ENCODE peak calls at places on chromosomes 1 and 21, in ten cellular contexts. M, Y, E, J, U, N, V, R, Z and H are unnamed samples.

GRCh38 chr1:83627045-83627444 is 371.9 kb downstream of the TTLL7 start:
- DNase-seq in Y (no peak), J (no peak), E (no peak), Z (no peak), U (no peak), V (no peak), R (no peak), M (no peak), N (no peak), H (no peak)

GRCh38 chr1:244897476-244898254 is 33.3 kb upstream of the HNRNPU start:
- DNase-seq in N (no peak), Y (no peak), J (no peak), M (no peak), R (no peak), U (no peak), Z (no peak), V (no peak), E (no peak), H (no peak)

GRCh38 chr1:14334336-14335176 is 263.9 kb upstream of the KAZN start:
- DNase-seq in J (no peak), V (peak), E (no peak), R (no peak), N (no peak), Y (no peak), M (no peak), U (no peak), Z (no peak), H (no peak)

GRCh38 chr1:201461783-201462441 is 7.1 kb downstream of the PHLDA3 start:
- DNase-seq in Y (no peak), Z (no peak), J (peak), R (peak), E (peak), U (no peak), V (peak), N (peak), M (no peak), H (no peak)

GRCh38 chr1:221543529-221544120 is 198.3 kb downstream of the DUSP10 start:
- DNase-seq in R (no peak), U (no peak), Y (no peak), E (no peak), J (no peak), N (no peak), M (no peak), V (peak), Z (peak), H (no peak)

GRCh38 chr1:89973481-89974127 is 21.3 kb upstream of the ZNF326 start:
- DNase-seq in Y (no peak), E (no peak), U (no peak), M (no peak), J (no peak), N (no peak), R (no peak), V (no peak), Z (no peak), H (no peak)

GRCh38 chr21:36452281-36452680 is 27.6 kb downstream of the CLDN14 start:
- DNase-seq in R (no peak), U (no peak), Z (no peak), E (no peak), M (no peak), N (no peak), J (no peak), V (no peak), Y (no peak), H (no peak)

GRCh38 chr1:2373551-2374259 is 17.6 kb downstream of the MORN1 start:
- DNase-seq in V (no peak), Y (no peak), E (no peak), N (peak), R (no peak), U (no peak), J (no peak), Z (no peak), M (no peak), H (no peak)

GRCh38 chr1:16215882-16216753 is 3.7 kb upstream of the ARHGEF19 start:
- DNase-seq in V (peak), U (peak), Y (peak), Z (peak), R (peak), E (peak), J (peak), M (peak), N (peak), H (peak)

GRCh38 chr1:227728059-227728891 is 6.8 kb downstream of the JMJD4 start:
- DNase-seq in M (peak), J (peak), E (peak), V (peak), U (peak), Z (peak), R (peak), N (peak), Y (peak), H (peak)

GRCh38 chr21:17089121-17089520 is 423.7 kb upstream of the CXADR start:
- DNase-seq in N (no peak), M (no peak), J (no peak), V (no peak), E (no peak), Y (no peak), Z (no peak), U (no peak), R (no peak), H (no peak)

GRCh38 chr1:246492611-246493245 is 14.4 kb downstream of the SMYD3 start:
- DNase-seq in V (peak), N (no peak), Z (peak), J (peak), Y (peak), E (peak), U (no peak), M (no peak), R (peak), H (peak)

GRCh38 chr1:226373376-226373775 is 34.5 kb downstream of the PARP1 start:
- DNase-seq in N (no peak), J (no peak), E (no peak), U (no peak), V (no peak), M (no peak), Y (no peak), R (no peak), Z (no peak), H (no peak)

GRCh38 chr1:31985430-31985829 is 28.2 kb upstream of the KHDRBS1 start:
- DNase-seq in U (no peak), M (no peak), V (no peak), R (no peak), J (no peak), Y (no peak), E (no peak), N (no peak), Z (peak), H (no peak)

GRCh38 chr1:184905601-184906322 is 68.5 kb downstream of the NIBAN1 start:
- DNase-seq in R (no peak), Z (no peak), J (no peak), E (no peak), N (no peak), Y (no peak), V (no peak), M (no peak), U (no peak), H (no peak)

GRCh38 chr1:100835866-100836842 is 58.5 kb downstream of the EXTL2 start:
- DNase-seq in E (no peak), Z (no peak), V (peak), M (no peak), R (no peak), Y (no peak), N (no peak), U (no peak), J (no peak), H (no peak)

GRCh38 chr1:219537182-219537581 is 75.7 kb downstream of the ZC3H11B start:
- DNase-seq in U (no peak), N (no peak), R (no peak), J (no peak), Z (no peak), V (no peak), E (no peak), Y (no peak), M (no peak), H (no peak)

GRCh38 chr1:31031330-31032143 is 34.0 kb downstream of the PUM1 start:
- DNase-seq in V (no peak), J (no peak), N (no peak), R (no peak), Z (no peak), E (no peak), Y (no peak), M (no peak), U (no peak), H (no peak)

GRCh38 chr1:79845951-79846350 is 839.4 kb upstream of the ADGRL4 start:
- DNase-seq in M (no peak), J (no peak), E (no peak), Y (no peak), Z (no peak), R (no peak), N (no peak), V (peak), U (no peak), H (no peak)

GRCh38 chr1:113416515-113416914 is 26.2 kb downstream of the MAGI3 start:
- DNase-seq in N (no peak), E (no peak), M (no peak), U (no peak), V (no peak), Y (no peak), R (no peak), J (no peak), Z (no peak), H (no peak)

GRCh38 chr1:186210258-186210657 is 164.8 kb downstream of the TPR start:
- DNase-seq in J (no peak), M (no peak), N (no peak), Y (no peak), E (no peak), Z (no peak), R (no peak), V (no peak), U (no peak), H (no peak)

GRCh38 chr1:205630241-205630640 is 1.6 kb downstream of the ELK4 start:
- DNase-seq in U (no peak), M (no peak), R (no peak), Z (no peak), J (no peak), V (peak), Y (no peak), N (no peak), E (no peak), H (no peak)

GRCh38 chr1:170661646-170662411 is 2.1 kb upstream of the PRRX1 start:
- DNase-seq in R (peak), V (peak), N (no peak), Y (peak), U (no peak), J (no peak), Z (no peak), E (peak), M (no peak), H (no peak)

GRCh38 chr1:25875154-25875855 is at the start of gene PAQR7:
- DNase-seq in U (peak), Z (peak), V (peak), N (peak), M (peak), R (peak), E (peak), J (peak), Y (peak), H (peak)

GRCh38 chr1:220952941-220953340 is 73.7 kb downstream of the HLX start:
- DNase-seq in U (no peak), E (no peak), R (no peak), Z (no peak), Y (no peak), N (no peak), M (no peak), J (no peak), V (no peak), H (no peak)

GRCh38 chr1:1079408-1080121 is 5.5 kb upstream of the RNF223 start:
- DNase-seq in R (peak), J (peak), Z (peak), E (peak), M (peak), Y (peak), N (peak), V (peak), U (peak), H (no peak)

GRCh38 chr1:244672961-244673695 is 20.2 kb downstream of the DESI2 start:
- DNase-seq in U (no peak), R (no peak), Y (peak), Z (no peak), J (peak), V (peak), E (peak), M (no peak), N (no peak), H (no peak)

GRCh38 chr1:18302788-18303413 is 177.8 kb upstream of the KLHDC7A start:
- DNase-seq in J (no peak), R (no peak), Z (peak), E (no peak), M (no peak), N (no peak), Y (no peak), U (no peak), V (no peak), H (peak)

GRCh38 chr1:66521736-66522365 is 12.1 kb upstream of the SGIP1 start:
- DNase-seq in R (no peak), V (peak), E (no peak), M (no peak), Y (no peak), J (no peak), Z (no peak), U (no peak), N (no peak), H (no peak)

GRCh38 chr1:11740258-11741192 is 4.6 kb downstream of the AGTRAP start:
- DNase-seq in Y (no peak), U (no peak), Z (no peak), N (no peak), M (no peak), R (no peak), V (no peak), E (no peak), J (no peak), H (no peak)

GRCh38 chr1:234208791-234209190 is 164.5 kb upstream of the COA6 start:
- DNase-seq in R (no peak), N (no peak), Y (no peak), V (peak), M (no peak), J (no peak), E (no peak), Z (no peak), U (no peak), H (no peak)

GRCh38 chr1:13792429-13792828 is 92.4 kb downstream of the PRDM2 start:
- DNase-seq in R (no peak), N (no peak), J (no peak), M (no peak), Z (no peak), V (peak), U (no peak), Y (no peak), E (no peak), H (no peak)

GRCh38 chr1:236774926-236775325 is 20.2 kb upstream of the MTR start:
- DNase-seq in R (no peak), J (no peak), Z (no peak), N (no peak), M (no peak), U (no peak), E (no peak), Y (peak), V (peak), H (no peak)

GRCh38 chr1:88697503-88697902 is 13.4 kb downstream of the PKN2 start:
- DNase-seq in R (no peak), J (no peak), V (no peak), E (no peak), U (no peak), Y (no peak), M (no peak), N (no peak), Z (no peak), H (no peak)

GRCh38 chr21:40067751-40068150 is 200.5 kb downstream of the PCP4 start:
- DNase-seq in M (no peak), U (no peak), R (no peak), E (no peak), V (no peak), N (no peak), Z (no peak), Y (no peak), J (no peak), H (no peak)

DNA sequence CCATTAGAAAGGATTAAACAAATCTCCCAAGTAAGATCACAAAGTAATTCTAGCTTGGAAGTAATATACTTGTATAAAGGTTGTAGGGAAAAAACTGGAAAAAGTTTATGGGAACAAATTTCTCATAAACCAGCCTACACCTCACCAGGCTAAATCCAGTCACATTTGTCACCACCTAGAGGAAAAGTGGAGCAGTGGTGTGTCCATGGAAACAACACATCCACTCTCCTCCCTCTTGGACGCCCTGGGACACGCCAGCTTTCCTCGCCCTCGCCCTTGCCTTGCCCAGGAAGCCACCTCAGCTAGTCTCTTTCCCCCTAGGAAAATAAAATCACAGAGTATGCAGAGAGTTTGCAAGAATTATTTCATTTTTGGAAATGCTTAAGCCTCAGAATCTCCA is 2.2 kb downstream of the PALMD start:
- DNase-seq in E (peak), U (no peak), Y (no peak), V (no peak), J (peak), Z (no peak), M (no peak), N (peak), R (peak), H (no peak)
- TF ChIP-seq CTCF in E (peak), U (no peak), Y (no peak), V (peak), J (peak), Z (no peak), M (no peak), N (peak), R (peak), H (peak)

DNA sequence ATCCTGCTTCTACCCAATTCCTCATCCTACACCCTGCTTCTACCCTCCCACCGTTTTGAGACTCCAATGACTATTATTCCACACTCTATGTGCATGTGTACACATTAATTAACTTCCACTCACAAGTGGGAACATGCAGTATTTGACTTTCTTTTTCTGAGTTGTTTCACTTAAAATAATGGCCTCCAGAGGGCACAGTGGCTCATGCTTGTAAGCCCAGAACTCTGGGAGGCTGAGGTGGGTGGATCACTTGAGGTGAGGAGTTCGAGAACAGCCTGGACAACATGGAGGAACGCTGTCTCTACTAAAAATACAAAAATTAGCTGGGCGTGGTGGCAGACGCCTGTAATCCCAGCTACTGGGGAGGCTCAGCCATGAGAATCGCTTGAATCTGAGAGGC is 464.8 kb downstream of the PTBP2 start:
- DNase-seq in Z (no peak), Y (no peak), N (no peak), R (no peak), U (no peak), V (peak), J (no peak), E (no peak), M (no peak), H (no peak)
- TF ChIP-seq CTCF in Z (peak), Y (peak), N (no peak), R (no peak), U (peak), V (peak), J (peak), E (no peak), M (no peak), H (peak)

DNA sequence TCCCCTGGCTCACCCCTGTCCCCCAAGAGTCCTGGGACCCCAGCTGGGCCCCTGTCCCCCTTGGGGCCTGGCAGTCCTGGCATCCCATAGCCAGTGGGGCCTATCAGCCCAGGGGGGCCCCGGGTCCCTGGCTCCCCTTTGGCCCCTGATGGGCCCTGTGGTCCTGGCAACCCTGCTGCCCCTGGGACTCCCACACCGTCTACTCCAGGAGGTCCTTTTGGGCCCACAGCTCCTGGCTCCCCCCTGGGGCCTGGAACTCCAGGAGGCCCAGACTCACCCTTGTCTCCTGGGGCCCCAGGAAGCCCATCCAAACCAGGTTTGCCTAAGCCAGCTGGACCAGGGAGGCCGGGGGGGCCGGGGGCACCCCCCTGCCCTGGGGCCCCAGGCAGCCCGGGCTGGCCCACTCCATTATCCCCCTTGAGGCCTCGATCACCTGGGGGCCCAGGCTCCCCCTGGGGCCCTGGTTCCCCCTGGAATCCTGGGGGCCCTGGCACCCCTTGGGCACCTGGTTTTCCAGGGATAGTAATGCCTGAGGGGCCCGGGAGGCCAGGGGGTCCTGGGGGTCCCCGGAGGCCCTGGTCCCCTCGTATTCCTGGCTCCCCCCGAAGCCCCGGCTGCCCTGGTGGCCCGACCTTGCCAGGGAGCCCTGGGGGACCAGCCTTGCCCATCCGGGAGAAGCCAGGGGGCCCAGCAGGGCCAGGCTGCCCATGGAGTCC is 10.1 kb downstream of the ADPRS start:
- DNase-seq in E (no peak), J (no peak), V (no peak), Y (no peak), U (no peak), M (no peak), Z (no peak), R (no peak), N (no peak), H (no peak)
- TF ChIP-seq CTCF in E (no peak), J (no peak), V (no peak), Y (no peak), U (no peak), M (no peak), Z (no peak), R (no peak), N (no peak), H (no peak)

GRCh38 chr1:153626929-153627796 is at the start of gene S100A13:
- DNase-seq in M (no peak), E (peak), Z (no peak), R (peak), J (peak), Y (peak), N (peak), V (peak), U (peak), H (peak)
- TF ChIP-seq CTCF in M (peak), E (peak), Z (peak), R (peak), J (peak), Y (peak), N (peak), V (peak), U (peak), H (peak)

DNA sequence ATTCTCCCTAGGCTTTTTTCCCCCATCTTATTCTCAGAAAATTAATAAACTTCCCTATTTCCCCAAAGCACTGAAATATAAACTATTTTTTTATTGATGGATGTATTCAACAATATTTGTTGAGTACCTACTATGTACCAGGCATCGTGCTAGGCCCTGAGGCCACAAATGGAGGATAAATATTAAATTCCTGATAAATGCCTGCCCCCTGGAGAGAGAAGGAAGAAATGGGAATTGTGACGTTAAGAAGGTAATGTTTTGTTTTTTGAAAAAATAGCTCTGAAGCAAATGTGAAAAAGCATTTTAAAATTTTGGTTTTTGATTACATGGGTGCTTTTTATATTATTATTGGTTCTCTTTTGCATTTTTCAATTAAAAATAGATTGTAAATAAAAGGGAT is 60.5 kb upstream of the DPT start:
- DNase-seq in Z (no peak), J (no peak), M (no peak), V (no peak), U (no peak), N (no peak), E (no peak), Y (no peak), R (no peak), H (no peak)
- TF ChIP-seq CTCF in Z (no peak), J (peak), M (no peak), V (peak), U (no peak), N (no peak), E (no peak), Y (no peak), R (no peak), H (no peak)

GRCh38 chr1:154493276-154493675 is 8.7 kb upstream of the TDRD10 start:
- DNase-seq in J (peak), N (peak), U (no peak), V (no peak), E (peak), R (peak), M (peak), Y (no peak), Z (no peak), H (no peak)
- TF ChIP-seq CTCF in J (peak), N (no peak), U (no peak), V (no peak), E (no peak), R (no peak), M (no peak), Y (no peak), Z (no peak), H (no peak)

DNA sequence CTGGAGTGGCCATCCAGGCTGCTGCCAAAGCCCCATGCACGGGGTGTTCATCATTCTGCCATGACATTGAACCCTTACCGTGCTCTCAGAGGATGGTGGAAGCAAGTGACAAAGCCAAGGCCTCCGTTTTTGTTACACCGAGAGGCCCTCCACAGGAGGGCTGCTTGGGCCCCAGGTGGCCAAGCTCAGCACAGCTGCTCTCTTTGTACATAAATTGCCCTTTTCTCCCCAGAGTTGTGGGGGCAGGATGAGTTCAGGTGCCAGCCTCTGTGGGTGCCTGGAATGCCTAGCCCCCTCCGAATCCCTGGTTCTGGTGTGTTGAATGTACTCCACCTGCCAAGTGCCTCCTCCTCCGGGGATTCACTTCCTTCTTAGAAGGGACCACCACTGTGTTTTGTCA is 7.1 kb upstream of the ACOT11 start:
- DNase-seq in Y (no peak), U (no peak), R (no peak), Z (no peak), V (no peak), J (no peak), E (no peak), N (no peak), M (no peak), H (no peak)
- TF ChIP-seq CTCF in Y (no peak), U (no peak), R (no peak), Z (no peak), V (no peak), J (no peak), E (no peak), N (no peak), M (no peak), H (no peak)